ENCODE peak calls at places on chromosomes 6 and 20, in seven cellular contexts. A is prostate gland; S is activated T-cell treated with anti-CD3 and anti-CD28 coated beads, Interleukin-2, amount 50 U/mL, for 4 hours; Z is NCI-H748 treated with DMSO at 0.1 percent for 48 hours; K is non-pigmented ciliary epithelial cell; C is cerebellar cortex; I is posterior vena cava. E is an unnamed sample.

GRCh38 chr6:72950114-72950860 is 275.0 kb downstream of the KHDC1L start:
- DNase-seq in A (no peak), S (no peak), Z (no peak), K (peak), C (no peak), I (no peak), E (no peak)

GRCh38 chr20:63518351-63518861 is 2.2 kb upstream of the PPDPF start:
- DNase-seq in A (no peak), S (no peak), Z (no peak), K (no peak), C (no peak), I (peak), E (no peak)

GRCh38 chr6:15893556-15894253 is 230.9 kb upstream of the DTNBP1 start:
- DNase-seq in A (no peak), S (no peak), Z (peak), K (no peak), C (no peak), I (no peak), E (no peak)

GRCh38 chr6:104638841-104639290 is 220.9 kb downstream of the HACE1 start:
- DNase-seq in A (no peak), S (no peak), Z (no peak), K (no peak), C (peak), I (no peak), E (no peak)

GRCh38 chr6:53033764-53034163 is 31.4 kb upstream of the FBXO9 start:
- DNase-seq in A (no peak), S (no peak), Z (no peak), K (no peak), C (no peak), I (no peak), E (no peak)

GRCh38 chr6:113482771-113483170 is 374.4 kb upstream of the MARCKS start:
- DNase-seq in A (no peak), S (no peak), Z (no peak), K (no peak), C (no peak), I (no peak), E (no peak)

GRCh38 chr20:36180323-36180722 is 25.8 kb downstream of the EPB41L1 start:
- DNase-seq in A (no peak), S (no peak), Z (no peak), K (no peak), C (no peak), I (no peak), E (no peak)

GRCh38 chr20:21511850-21512633 is 1.8 kb downstream of the NKX2-2 start:
- DNase-seq in A (no peak), S (no peak), Z (no peak), K (no peak), C (no peak), I (no peak), E (no peak)

GRCh38 chr6:61606500-61606899 is 679.5 kb downstream of the KHDRBS2 start:
- DNase-seq in A (no peak), S (no peak), Z (no peak), K (no peak), C (no peak), I (no peak), E (no peak)

GRCh38 chr6:101404767-101405166 is 11.3 kb downstream of the GRIK2 start:
- DNase-seq in A (no peak), S (no peak), Z (peak), K (no peak), C (no peak), I (no peak), E (no peak)

GRCh38 chr6:132512342-132512637 is 626 bp downstream of the STX7 start:
- DNase-seq in A (no peak), S (no peak), Z (no peak), K (no peak), C (no peak), I (no peak), E (no peak)

GRCh38 chr6:132456700-132457143 is 55.4 kb upstream of the MOXD1 start:
- DNase-seq in A (no peak), S (no peak), Z (no peak), K (no peak), C (no peak), I (no peak), E (no peak)

GRCh38 chr6:121309768-121310473 is 24.4 kb downstream of the TBC1D32 start:
- DNase-seq in A (no peak), S (no peak), Z (no peak), K (peak), C (no peak), I (no peak), E (no peak)

GRCh38 chr6:93182933-93183479 is 236.4 kb downstream of the EPHA7 start:
- DNase-seq in A (no peak), S (no peak), Z (peak), K (no peak), C (no peak), I (no peak), E (no peak)

GRCh38 chr6:118565317-118565960 is 17.3 kb downstream of the PLN start:
- DNase-seq in A (no peak), S (no peak), Z (no peak), K (no peak), C (peak), I (no peak), E (no peak)

GRCh38 chr6:21327326-21328140 is 266.0 kb upstream of the SOX4 start:
- DNase-seq in A (no peak), S (no peak), Z (peak), K (no peak), C (no peak), I (no peak), E (no peak)